ENCODE peak calls at places on chromosomes 13 and 19, in ten cellular contexts. One of them, this sample, is unnamed.

GRCh38 chr19:21434516-21434915 is 37.6 kb downstream of the ZNF493 start:
- DNase-seq in fibroblast of pulmonary artery: no peak
- DNase-seq in thoracic aorta: no peak
- DNase-seq in frontal cortex: no peak
- DNase-seq in T-helper 9 cell: no peak
- DNase-seq in glutamatergic neuron: no peak
- DNase-seq in fibroblast of gingiva: no peak
- DNase-seq in sciatic nerve: no peak
- DNase-seq in C1 segment of cervical spinal cord: no peak
- DNase-seq in HT1080: no peak
- DNase-seq in this sample: no peak

GRCh38 chr13:43005460-43006236 is 13.6 kb upstream of the EPSTI1 start:
- DNase-seq in thoracic aorta: no peak
- DNase-seq in C1 segment of cervical spinal cord: no peak
- DNase-seq in glutamatergic neuron: no peak
- DNase-seq in fibroblast of gingiva: peak
- DNase-seq in fibroblast of pulmonary artery: peak
- DNase-seq in HT1080: peak
- DNase-seq in frontal cortex: no peak
- DNase-seq in sciatic nerve: no peak
- DNase-seq in T-helper 9 cell: no peak
- DNase-seq in this sample: no peak

GRCh38 chr13:30927595-30927994 is 4.9 kb upstream of the TEX26 start:
- DNase-seq in glutamatergic neuron: no peak
- DNase-seq in HT1080: no peak
- DNase-seq in fibroblast of pulmonary artery: no peak
- DNase-seq in C1 segment of cervical spinal cord: no peak
- DNase-seq in T-helper 9 cell: no peak
- DNase-seq in sciatic nerve: no peak
- DNase-seq in thoracic aorta: no peak
- DNase-seq in frontal cortex: no peak
- DNase-seq in fibroblast of gingiva: no peak
- DNase-seq in this sample: no peak

GRCh38 chr13:113792821-113793717 is 34.0 kb downstream of the TMEM255B start:
- DNase-seq in frontal cortex: no peak
- DNase-seq in thoracic aorta: no peak
- DNase-seq in sciatic nerve: peak
- DNase-seq in fibroblast of gingiva: no peak
- DNase-seq in glutamatergic neuron: no peak
- DNase-seq in C1 segment of cervical spinal cord: no peak
- DNase-seq in fibroblast of pulmonary artery: no peak
- DNase-seq in T-helper 9 cell: no peak
- DNase-seq in HT1080: no peak
- DNase-seq in this sample: no peak

GRCh38 chr19:51259348-51260245 is 8.7 kb downstream of the SIGLECL1 start:
- DNase-seq in C1 segment of cervical spinal cord: peak
- DNase-seq in HT1080: peak
- DNase-seq in fibroblast of gingiva: no peak
- DNase-seq in sciatic nerve: no peak
- DNase-seq in fibroblast of pulmonary artery: peak
- DNase-seq in glutamatergic neuron: peak
- DNase-seq in frontal cortex: no peak
- DNase-seq in T-helper 9 cell: no peak
- DNase-seq in thoracic aorta: no peak
- DNase-seq in this sample: peak

GRCh38 chr19:55384576-55385235 is 614 bp upstream of the TMEM238 start:
- DNase-seq in frontal cortex: no peak
- DNase-seq in fibroblast of pulmonary artery: no peak
- DNase-seq in glutamatergic neuron: no peak
- DNase-seq in sciatic nerve: peak
- DNase-seq in T-helper 9 cell: no peak
- DNase-seq in C1 segment of cervical spinal cord: peak
- DNase-seq in fibroblast of gingiva: no peak
- DNase-seq in HT1080: no peak
- DNase-seq in thoracic aorta: no peak
- DNase-seq in this sample: no peak

GRCh38 chr19:1213391-1214286 is 8.1 kb downstream of the STK11 start:
- DNase-seq in glutamatergic neuron: peak
- DNase-seq in frontal cortex: no peak
- DNase-seq in fibroblast of pulmonary artery: peak
- DNase-seq in T-helper 9 cell: peak
- DNase-seq in fibroblast of gingiva: peak
- DNase-seq in HT1080: peak
- DNase-seq in sciatic nerve: no peak
- DNase-seq in C1 segment of cervical spinal cord: peak
- DNase-seq in thoracic aorta: no peak
- DNase-seq in this sample: peak

GRCh38 chr13:112024577-112024976 is 42.4 kb upstream of the SOX1 start:
- DNase-seq in sciatic nerve: no peak
- DNase-seq in T-helper 9 cell: no peak
- DNase-seq in frontal cortex: no peak
- DNase-seq in fibroblast of gingiva: no peak
- DNase-seq in C1 segment of cervical spinal cord: no peak
- DNase-seq in fibroblast of pulmonary artery: no peak
- DNase-seq in glutamatergic neuron: no peak
- DNase-seq in HT1080: no peak
- DNase-seq in thoracic aorta: no peak
- DNase-seq in this sample: no peak

GRCh38 chr19:18385675-18386542 is at the start of gene GDF15:
- DNase-seq in C1 segment of cervical spinal cord: no peak
- DNase-seq in fibroblast of pulmonary artery: peak
- DNase-seq in fibroblast of gingiva: peak
- DNase-seq in T-helper 9 cell: peak
- DNase-seq in sciatic nerve: peak
- DNase-seq in glutamatergic neuron: peak
- DNase-seq in thoracic aorta: no peak
- DNase-seq in HT1080: peak
- DNase-seq in frontal cortex: no peak
- DNase-seq in this sample: no peak

GRCh38 chr13:33973194-33973593 is 155.2 kb downstream of the RFC3 start:
- DNase-seq in fibroblast of gingiva: no peak
- DNase-seq in glutamatergic neuron: no peak
- DNase-seq in frontal cortex: no peak
- DNase-seq in sciatic nerve: no peak
- DNase-seq in HT1080: no peak
- DNase-seq in thoracic aorta: no peak
- DNase-seq in T-helper 9 cell: no peak
- DNase-seq in C1 segment of cervical spinal cord: no peak
- DNase-seq in fibroblast of pulmonary artery: no peak
- DNase-seq in this sample: no peak